ENCODE peak calls at places on chromosomes 7 and 10, in six cellular contexts. One of them, this sample, is unnamed.

GRCh38 chr10:133458710-133459453 is 5.1 kb downstream of the SCART1 start:
- DNase-seq in retina: no peak
- DNase-seq in glutamatergic neuron: no peak
- DNase-seq in non-pigmented ciliary epithelial cell: no peak
- DNase-seq in fibroblast of pulmonary artery: no peak
- DNase-seq in MV-4-11: no peak
- DNase-seq in this sample: no peak

GRCh38 chr10:72061491-72061890 is 26.9 kb downstream of the SPOCK2 start:
- DNase-seq in retina: no peak
- DNase-seq in fibroblast of pulmonary artery: no peak
- DNase-seq in non-pigmented ciliary epithelial cell: no peak
- DNase-seq in MV-4-11: no peak
- DNase-seq in glutamatergic neuron: no peak
- DNase-seq in this sample: no peak

GRCh38 chr10:21452203-21452602 is 73.3 kb downstream of the SKIDA1 start:
- DNase-seq in retina: no peak
- DNase-seq in MV-4-11: peak
- DNase-seq in glutamatergic neuron: no peak
- DNase-seq in fibroblast of pulmonary artery: peak
- DNase-seq in non-pigmented ciliary epithelial cell: no peak
- DNase-seq in this sample: no peak

GRCh38 chr10:100370561-100370975 is 23.5 kb downstream of the SCD start:
- DNase-seq in non-pigmented ciliary epithelial cell: no peak
- DNase-seq in MV-4-11: peak
- DNase-seq in glutamatergic neuron: no peak
- DNase-seq in retina: no peak
- DNase-seq in fibroblast of pulmonary artery: no peak
- DNase-seq in this sample: peak

GRCh38 chr10:125479059-125479458 is 203.9 kb downstream of the TEX36 start:
- DNase-seq in MV-4-11: no peak
- DNase-seq in retina: no peak
- DNase-seq in glutamatergic neuron: no peak
- DNase-seq in fibroblast of pulmonary artery: no peak
- DNase-seq in non-pigmented ciliary epithelial cell: no peak
- DNase-seq in this sample: no peak

GRCh38 chr10:43039629-43040481 is 37.0 kb upstream of the RET start:
- DNase-seq in retina: no peak
- DNase-seq in MV-4-11: no peak
- DNase-seq in glutamatergic neuron: no peak
- DNase-seq in non-pigmented ciliary epithelial cell: no peak
- DNase-seq in fibroblast of pulmonary artery: no peak
- DNase-seq in this sample: no peak

GRCh38 chr10:35626971-35627507 is 15.1 kb downstream of the FZD8 start:
- DNase-seq in fibroblast of pulmonary artery: peak
- DNase-seq in glutamatergic neuron: no peak
- DNase-seq in non-pigmented ciliary epithelial cell: no peak
- DNase-seq in retina: no peak
- DNase-seq in MV-4-11: no peak
- DNase-seq in this sample: no peak

GRCh38 chr7:140058517-140058916 is 4.2 kb downstream of the PARP12 start:
- DNase-seq in retina: no peak
- DNase-seq in glutamatergic neuron: no peak
- DNase-seq in fibroblast of pulmonary artery: no peak
- DNase-seq in non-pigmented ciliary epithelial cell: no peak
- DNase-seq in MV-4-11: no peak
- DNase-seq in this sample: no peak

GRCh38 chr10:93854985-93855384 is 38.8 kb upstream of the SLC35G1 start:
- DNase-seq in glutamatergic neuron: no peak
- DNase-seq in MV-4-11: no peak
- DNase-seq in fibroblast of pulmonary artery: peak
- DNase-seq in retina: no peak
- DNase-seq in non-pigmented ciliary epithelial cell: no peak
- DNase-seq in this sample: no peak

GRCh38 chr7:26440253-26440992 is 148.8 kb downstream of the SNX10 start:
- DNase-seq in glutamatergic neuron: no peak
- DNase-seq in non-pigmented ciliary epithelial cell: no peak
- DNase-seq in fibroblast of pulmonary artery: no peak
- DNase-seq in retina: peak
- DNase-seq in MV-4-11: no peak
- DNase-seq in this sample: no peak

GRCh38 chr10:79187545-79187940 is 118.8 kb downstream of the ZMIZ1 start:
- DNase-seq in fibroblast of pulmonary artery: no peak
- DNase-seq in MV-4-11: no peak
- DNase-seq in glutamatergic neuron: no peak
- DNase-seq in non-pigmented ciliary epithelial cell: no peak
- DNase-seq in retina: no peak
- DNase-seq in this sample: no peak

GRCh38 chr7:151745090-151745638 is 131.8 kb downstream of the PRKAG2 start:
- DNase-seq in glutamatergic neuron: no peak
- DNase-seq in retina: no peak
- DNase-seq in non-pigmented ciliary epithelial cell: no peak
- DNase-seq in MV-4-11: peak
- DNase-seq in fibroblast of pulmonary artery: peak
- DNase-seq in this sample: peak

GRCh38 chr10:4196948-4197390 is 412.0 kb upstream of the KLF6 start:
- DNase-seq in MV-4-11: peak
- DNase-seq in glutamatergic neuron: no peak
- DNase-seq in fibroblast of pulmonary artery: peak
- DNase-seq in non-pigmented ciliary epithelial cell: no peak
- DNase-seq in retina: no peak
- DNase-seq in this sample: no peak

GRCh38 chr7:74606909-74607255 is 50.6 kb upstream of the GTF2I start:
- DNase-seq in fibroblast of pulmonary artery: no peak
- DNase-seq in non-pigmented ciliary epithelial cell: no peak
- DNase-seq in MV-4-11: no peak
- DNase-seq in glutamatergic neuron: peak
- DNase-seq in retina: no peak
- DNase-seq in this sample: no peak

GRCh38 chr7:33632322-33632721 is 273.0 kb upstream of the BMPER start:
- DNase-seq in MV-4-11: no peak
- DNase-seq in non-pigmented ciliary epithelial cell: no peak
- DNase-seq in fibroblast of pulmonary artery: no peak
- DNase-seq in glutamatergic neuron: no peak
- DNase-seq in retina: no peak
- DNase-seq in this sample: no peak

GRCh38 chr10:28111712-28112111 is 112.8 kb upstream of the ODAD2 start:
- DNase-seq in retina: no peak
- DNase-seq in non-pigmented ciliary epithelial cell: no peak
- DNase-seq in MV-4-11: no peak
- DNase-seq in fibroblast of pulmonary artery: peak
- DNase-seq in glutamatergic neuron: no peak
- DNase-seq in this sample: no peak

GRCh38 chr7:150363872-150364271 is 4.8 kb upstream of the REPIN1 start:
- DNase-seq in retina: no peak
- DNase-seq in MV-4-11: peak
- DNase-seq in fibroblast of pulmonary artery: no peak
- DNase-seq in non-pigmented ciliary epithelial cell: no peak
- DNase-seq in glutamatergic neuron: no peak
- DNase-seq in this sample: no peak

GRCh38 chr7:102976493-102976892 is 63.7 kb downstream of the LRRC17 start:
- DNase-seq in non-pigmented ciliary epithelial cell: no peak
- DNase-seq in retina: no peak
- DNase-seq in fibroblast of pulmonary artery: no peak
- DNase-seq in glutamatergic neuron: no peak
- DNase-seq in MV-4-11: no peak
- DNase-seq in this sample: no peak

GRCh38 chr10:26696786-26697162 is 727 bp upstream of the PDSS1 start:
- DNase-seq in MV-4-11: peak
- DNase-seq in non-pigmented ciliary epithelial cell: no peak
- DNase-seq in retina: no peak
- DNase-seq in fibroblast of pulmonary artery: peak
- DNase-seq in glutamatergic neuron: no peak
- DNase-seq in this sample: no peak

This sample was measured in stimulated activated naive CD8-positive, alpha-beta T cell treated with anti-CD3 and anti-CD28 coated beads, Interleukin-15, Interleukin-2, amounts not matched to agents 100 U/mL and 50 U/mL, for 24 hours.